ENCODE peak calls at places on chromosome 11, in five cellular contexts. B, A, S, P and T are unnamed samples.

GRCh38 chr11:35662649-35663407 is at the start of gene TRIM44:
- DNase-seq in A (peak; percentile 37), B (peak; percentile 31), P (peak; percentile 86), S (peak; percentile 59), T (peak; percentile 37)

GRCh38 chr11:68118753-68119448 is 2.3 kb downstream of the CHKA start:
- DNase-seq in P (no peak), S (no peak), A (peak; percentile 79), B (no peak), T (no peak)

GRCh38 chr11:9170450-9170849 is 79.1 kb upstream of the SCUBE2 start:
- DNase-seq in B (no peak), P (no peak), S (no peak), A (no peak), T (no peak)

GRCh38 chr11:67413266-67413797 is 2.1 kb upstream of the CARNS1 start:
- DNase-seq in P (no peak), B (no peak), A (no peak), S (no peak), T (no peak)

GRCh38 chr11:58893899-58894298 is 45.4 kb upstream of the GLYATL1 start:
- DNase-seq in B (no peak), S (no peak), A (no peak), P (no peak), T (no peak)

GRCh38 chr11:67071420-67072284 is 15.0 kb downstream of the RHOD start:
- DNase-seq in A (no peak), P (peak; percentile 88), B (peak; percentile 83), S (peak; percentile 53), T (no peak)

GRCh38 chr11:64268687-64269379 is 15.6 kb downstream of the BAD start:
- DNase-seq in B (no peak), P (peak; percentile 36), A (no peak), S (peak; percentile 33), T (no peak)

GRCh38 chr11:103601230-103601846 is 435.1 kb upstream of the DDI1 start:
- DNase-seq in B (no peak), S (peak; percentile 35), P (peak; percentile 51), A (no peak), T (no peak)

GRCh38 chr11:11620251-11620965 is 1.4 kb downstream of the GALNT18 start:
- DNase-seq in P (no peak), B (no peak), S (no peak), A (no peak), T (peak; percentile 47)

GRCh38 chr11:44014968-44015623 is 32.7 kb upstream of the ACCSL start:
- DNase-seq in P (no peak), A (no peak), S (no peak), B (no peak), T (no peak)

GRCh38 chr11:46260161-46260560 is 17.3 kb upstream of the CREB3L1 start:
- DNase-seq in A (no peak), S (no peak), P (no peak), B (no peak), T (no peak)

GRCh38 chr11:114348200-114349191 is 51.8 kb downstream of the C11orf71 start:
- DNase-seq in A (no peak), B (peak; percentile 34), P (no peak), S (peak; percentile 39), T (peak; percentile 51)

GRCh38 chr11:15157181-15157580 is 42.5 kb downstream of the INSC start:
- DNase-seq in A (no peak), B (no peak), P (no peak), S (no peak), T (no peak)

GRCh38 chr11:101862410-101863233 is 52.2 kb upstream of the CEP126 start:
- DNase-seq in A (no peak), B (no peak), P (no peak), S (peak; percentile 76), T (peak; percentile 67)

GRCh38 chr11:123202155-123202714 is 7.2 kb upstream of the CLMP start:
- DNase-seq in P (no peak), B (no peak), A (no peak), S (no peak), T (no peak)

GRCh38 chr11:70471254-70471653 is 72.9 kb downstream of the CTTN start:
- DNase-seq in P (peak; percentile 90), A (no peak), S (no peak), B (peak; percentile 41), T (peak; percentile 23)
- TF ChIP-seq ZNF274 in P (no peak), A (no peak), S (no peak), B (no peak), T (no peak)

DNA sequence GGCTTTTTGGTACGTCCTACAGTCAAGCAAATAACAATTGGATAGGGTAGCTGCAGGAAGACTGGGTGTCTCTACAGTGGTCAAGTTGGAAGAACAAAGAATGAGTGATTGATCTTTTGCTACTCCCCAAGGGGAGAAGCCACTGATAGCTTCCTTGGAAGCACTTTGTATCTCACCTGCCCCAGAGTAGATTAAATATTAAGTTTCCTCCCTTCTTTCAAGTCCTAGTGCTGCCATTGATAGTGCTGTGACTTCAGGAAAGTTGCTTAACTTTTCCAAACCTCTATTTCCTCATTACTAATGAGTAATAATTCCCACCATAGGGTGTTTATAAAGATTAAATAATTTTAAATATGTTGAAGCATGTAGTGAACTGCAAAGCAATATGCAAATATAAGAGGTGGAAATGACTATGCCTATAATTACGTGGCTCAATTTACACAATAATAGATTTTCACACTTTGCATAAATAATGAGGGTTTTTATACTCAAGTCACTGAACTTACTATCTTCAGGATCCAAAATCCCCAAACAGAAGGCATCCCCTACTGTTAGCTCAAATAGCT is 35.5 kb upstream of the EHF start:
- DNase-seq in P (no peak), A (no peak), B (no peak), S (no peak), T (no peak)
- TF ChIP-seq ATF3 in P (no peak), A (no peak), B (no peak), S (no peak), T (no peak)

GRCh38 chr11:120124355-120124754 is 13.6 kb downstream of the TRIM29 start:
- DNase-seq in S (no peak), A (no peak), P (no peak), B (no peak), T (no peak)

GRCh38 chr11:120123946-120124345 is 14.0 kb downstream of the TRIM29 start:
- DNase-seq in S (no peak), A (no peak), B (no peak), P (no peak), T (no peak)

GRCh38 chr11:120126543-120126942 is 11.4 kb downstream of the TRIM29 start:
- DNase-seq in S (no peak), P (peak; percentile 59), B (no peak), A (no peak), T (no peak)

GRCh38 chr11:120125509-120125908 is 12.4 kb downstream of the TRIM29 start:
- DNase-seq in A (no peak), P (no peak), B (no peak), S (no peak), T (no peak)

GRCh38 chr11:120125005-120125404 is 12.9 kb downstream of the TRIM29 start:
- DNase-seq in P (peak; percentile 39), A (no peak), S (peak; percentile 37), B (no peak), T (peak; percentile 38)
- TF ChIP-seq ZNF274 in P (no peak), A (no peak), S (no peak), B (no peak), T (no peak)

GRCh38 chr11:126080206-126080941 is 17.7 kb upstream of the CDON start:
- DNase-seq in B (no peak), P (no peak), S (no peak), A (no peak), T (no peak)
- TF ChIP-seq ATF3 in B (no peak), P (no peak), S (no peak), A (no peak), T (no peak)

GRCh38 chr11:116811194-116811593 is 11.9 kb downstream of the APOA4 start:
- DNase-seq in A (no peak), S (no peak), P (no peak), B (no peak), T (no peak)

GRCh38 chr11:116812109-116812508 is 11.0 kb downstream of the APOA4 start:
- DNase-seq in P (no peak), A (no peak), B (no peak), S (no peak), T (no peak)

GRCh38 chr11:116814502-116814901 is 8.6 kb downstream of the APOA4 start:
- DNase-seq in P (no peak), A (no peak), S (no peak), B (no peak), T (no peak)

GRCh38 chr11:116813781-116814471 is 9.2 kb downstream of the APOA4 start:
- DNase-seq in B (no peak), P (no peak), S (peak; percentile 50), A (no peak), T (no peak)

GRCh38 chr11:116813170-116813569 is 9.9 kb downstream of the APOA4 start:
- DNase-seq in B (no peak), S (no peak), P (no peak), A (no peak), T (no peak)
- TF ChIP-seq ZNF274 in B (no peak), S (no peak), P (no peak), A (no peak), T (no peak)

GRCh38 chr11:121047926-121048325 is 24.0 kb downstream of the TBCEL start:
- DNase-seq in P (no peak), S (no peak), B (no peak), A (no peak), T (no peak)

GRCh38 chr11:121053244-121053643 is 29.3 kb downstream of the TBCEL start:
- DNase-seq in S (no peak), B (no peak), P (no peak), A (no peak), T (no peak)

GRCh38 chr11:121054266-121054665 is 30.4 kb downstream of the TBCEL start:
- DNase-seq in P (no peak), B (no peak), S (no peak), A (no peak), T (no peak)

DNA sequence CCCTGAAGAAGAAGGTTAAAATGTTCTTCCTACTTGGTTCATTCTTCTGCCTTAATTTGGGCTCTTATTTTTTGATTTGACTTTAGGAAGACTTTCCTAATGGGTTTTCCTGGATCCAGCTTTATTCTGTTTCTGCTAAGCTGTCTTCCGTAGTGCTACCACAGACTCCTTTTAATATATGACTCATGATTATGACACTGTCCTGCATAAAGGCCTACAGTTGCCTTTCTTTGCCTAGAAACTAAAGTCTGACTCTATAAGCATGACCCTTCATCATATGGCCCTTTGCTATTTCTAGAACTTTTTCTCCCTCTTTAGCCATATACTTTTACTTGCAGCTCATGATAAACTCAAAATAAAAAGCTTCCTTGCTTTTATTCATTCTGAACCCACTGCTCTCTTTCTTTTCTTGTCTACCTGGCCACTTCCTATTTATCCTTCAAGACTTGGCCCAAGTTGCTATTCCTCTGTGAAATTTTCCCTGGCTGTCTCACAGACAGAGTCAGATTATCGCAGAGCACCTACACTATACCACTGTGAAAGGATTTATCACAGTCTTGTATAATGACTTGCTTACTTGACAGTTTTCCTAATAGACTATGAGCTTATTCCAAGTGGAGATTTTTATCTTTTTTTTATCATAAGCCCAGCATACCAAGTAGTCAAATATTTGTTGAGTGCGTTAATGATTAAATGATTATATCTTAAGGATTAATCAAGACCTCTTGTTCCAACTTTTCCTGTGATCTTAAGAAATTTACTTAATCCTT is 24.7 kb downstream of the TBCEL start:
- DNase-seq in P (no peak), B (no peak), A (no peak), S (no peak), T (no peak)
- TF ChIP-seq ATF3 in P (no peak), B (no peak), A (no peak), S (no peak), T (no peak)